ENCODE peak calls at places on chromosomes 5 and 9, in five cellular contexts. B is psoas muscle; J is naive thymus-derived CD4-positive, alpha-beta T cell; L is right lobe of liver; U is heart right ventricle. I is an unnamed sample.

GRCh38 chr9:114098660-114099522 is at the start of gene KIF12:
- DNase-seq in B (no peak), J (no peak), L (peak), U (no peak), I (no peak)

GRCh38 chr9:116565986-116566385 is 121.1 kb upstream of the TRIM32 start:
- DNase-seq in B (no peak), J (no peak), L (no peak), U (no peak), I (no peak)

GRCh38 chr9:128470560-128470959 is 14.8 kb downstream of the ODF2 start:
- DNase-seq in B (no peak), J (peak), L (no peak), U (no peak), I (peak)

GRCh38 chr9:18274693-18275092 is 199.3 kb upstream of the ADAMTSL1 start:
- DNase-seq in B (no peak), J (no peak), L (no peak), U (no peak), I (no peak)

GRCh38 chr9:114112778-114113585 is 13.9 kb upstream of the KIF12 start:
- DNase-seq in B (peak), J (no peak), L (peak), U (peak), I (peak)

GRCh38 chr5:60972225-60972624 is 27.2 kb downstream of the NDUFAF2 start:
- DNase-seq in B (no peak), J (no peak), L (no peak), U (no peak), I (no peak)

GRCh38 chr5:960551-960950 is 48.1 kb upstream of the NKD2 start:
- DNase-seq in B (no peak), J (no peak), L (peak), U (no peak), I (no peak)

GRCh38 chr9:127452481-127453092 is 1.3 kb downstream of the LRSAM1 start:
- DNase-seq in B (no peak), J (peak), L (peak), U (peak), I (peak)

GRCh38 chr5:33736510-33736909 is 155.3 kb downstream of the ADAMTS12 start:
- DNase-seq in B (no peak), J (no peak), L (no peak), U (no peak), I (peak)

GRCh38 chr5:64384761-64385160 is 121.1 kb upstream of the RGS7BP start:
- DNase-seq in B (no peak), J (no peak), L (no peak), U (no peak), I (peak)

GRCh38 chr5:122779451-122779850 is 4.6 kb downstream of the SNX2 start:
- DNase-seq in B (no peak), J (no peak), L (no peak), U (no peak), I (no peak)

GRCh38 chr5:78577992-78578391 is 70.6 kb downstream of the LHFPL2 start:
- DNase-seq in B (no peak), J (no peak), L (no peak), U (no peak), I (no peak)

GRCh38 chr5:136999787-137000186 is 499.3 kb downstream of the SPOCK1 start:
- DNase-seq in B (no peak), J (no peak), L (no peak), U (no peak), I (no peak)

GRCh38 chr9:14906654-14907359 is 3.4 kb downstream of the FREM1 start:
- DNase-seq in B (no peak), J (no peak), L (no peak), U (no peak), I (peak)

GRCh38 chr5:78771260-78772240 is 123.0 kb upstream of the LHFPL2 start:
- DNase-seq in B (no peak), J (no peak), L (no peak), U (no peak), I (no peak)

GRCh38 chr5:139951296-139951924 is 91.7 kb downstream of the NRG2 start:
- DNase-seq in B (peak), J (no peak), L (no peak), U (no peak), I (no peak)

GRCh38 chr5:168798065-168799023 is 219.2 kb upstream of the PANK3 start:
- DNase-seq in B (no peak), J (no peak), L (no peak), U (no peak), I (no peak)

GRCh38 chr9:128051932-128052734 is 15.0 kb downstream of the NAIF1 start:
- DNase-seq in B (no peak), J (no peak), L (no peak), U (no peak), I (no peak)

GRCh38 chr9:130931508-130932150 is 7.4 kb downstream of the FIBCD1 start:
- DNase-seq in B (no peak), J (no peak), L (no peak), U (no peak), I (no peak)

GRCh38 chr5:78675956-78676727 is 27.6 kb upstream of the LHFPL2 start:
- DNase-seq in B (no peak), J (no peak), L (no peak), U (no peak), I (no peak)

GRCh38 chr5:127358274-127358673 is 67.7 kb downstream of the MEGF10 start:
- DNase-seq in B (no peak), J (no peak), L (no peak), U (no peak), I (no peak)

GRCh38 chr9:103821115-103821514 is 273.0 kb upstream of the SMC2 start:
- DNase-seq in B (no peak), J (no peak), L (no peak), U (no peak), I (no peak)

GRCh38 chr9:17191095-17191494 is 56.3 kb downstream of the CNTLN start:
- DNase-seq in B (no peak), J (no peak), L (no peak), U (no peak), I (peak)

GRCh38 chr5:14110680-14111079 is 32.5 kb upstream of the TRIO start:
- DNase-seq in B (no peak), J (no peak), L (no peak), U (no peak), I (peak)

GRCh38 chr9:20225841-20226240 is 396.5 kb downstream of the MLLT3 start:
- DNase-seq in B (no peak), J (no peak), L (no peak), U (no peak), I (no peak)

GRCh38 chr5:81007637-81008027 is 47.5 kb downstream of the RASGRF2 start:
- DNase-seq in B (no peak), J (no peak), L (no peak), U (no peak), I (no peak)

GRCh38 chr5:72244862-72245371 is 75.1 kb downstream of the MRPS27 start:
- DNase-seq in B (no peak), J (no peak), L (no peak), U (no peak), I (peak)

GRCh38 chr5:72243706-72244105 is 76.3 kb downstream of the MRPS27 start:
- DNase-seq in B (no peak), J (no peak), L (no peak), U (no peak), I (no peak)

GRCh38 chr5:72246954-72247442 is 73.0 kb downstream of the MRPS27 start:
- DNase-seq in B (no peak), J (no peak), L (no peak), U (no peak), I (no peak)

GRCh38 chr5:72246239-72246580 is 73.8 kb downstream of the MRPS27 start:
- DNase-seq in B (no peak), J (no peak), L (no peak), U (no peak), I (no peak)

DNA sequence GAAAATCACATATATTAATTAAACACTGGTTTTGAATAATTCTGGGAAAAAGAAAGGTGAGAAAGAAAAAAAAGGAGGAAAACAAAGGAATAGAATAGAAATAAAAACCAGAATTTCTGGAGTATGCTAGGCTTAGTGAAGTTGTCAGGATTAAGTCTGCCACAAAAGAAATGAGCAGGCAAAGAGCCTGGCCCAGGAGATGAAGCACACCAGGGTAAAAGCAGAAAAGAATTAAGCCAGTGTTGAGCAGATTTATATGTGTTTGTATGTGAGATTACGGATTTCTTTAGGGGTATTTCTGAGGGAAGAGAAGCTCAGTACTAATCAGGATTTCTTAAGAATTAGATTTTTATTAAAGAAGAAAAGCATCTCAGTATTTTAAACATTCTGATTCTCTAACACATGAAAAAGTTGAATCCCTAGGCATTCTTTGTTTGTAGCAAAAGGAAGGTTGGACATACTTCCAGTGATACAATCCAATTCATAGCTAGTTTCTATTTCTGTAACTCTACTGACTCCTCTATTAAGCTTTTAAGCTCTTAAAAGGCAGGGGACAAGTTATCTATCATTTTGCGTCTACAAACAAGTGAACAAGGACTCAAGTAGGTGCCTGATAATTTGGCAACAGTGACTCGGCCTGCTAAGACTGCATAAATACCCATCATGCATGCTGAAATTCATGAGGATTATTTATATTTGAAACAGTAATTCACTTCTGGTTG is 74.4 kb downstream of the MRPS27 start:
- DNase-seq in B (no peak), J (no peak), L (no peak), U (no peak), I (no peak)
- H3K27ac ChIP-seq in B (peak), J (no peak), L (no peak), U (peak), I (peak)

GRCh38 chr5:17077447-17078233 is 139.8 kb upstream of the BASP1 start:
- DNase-seq in B (no peak), J (no peak), L (no peak), U (no peak), I (no peak)
- H3K27ac ChIP-seq in B (no peak), J (no peak), L (no peak), U (no peak), I (no peak)

DNA sequence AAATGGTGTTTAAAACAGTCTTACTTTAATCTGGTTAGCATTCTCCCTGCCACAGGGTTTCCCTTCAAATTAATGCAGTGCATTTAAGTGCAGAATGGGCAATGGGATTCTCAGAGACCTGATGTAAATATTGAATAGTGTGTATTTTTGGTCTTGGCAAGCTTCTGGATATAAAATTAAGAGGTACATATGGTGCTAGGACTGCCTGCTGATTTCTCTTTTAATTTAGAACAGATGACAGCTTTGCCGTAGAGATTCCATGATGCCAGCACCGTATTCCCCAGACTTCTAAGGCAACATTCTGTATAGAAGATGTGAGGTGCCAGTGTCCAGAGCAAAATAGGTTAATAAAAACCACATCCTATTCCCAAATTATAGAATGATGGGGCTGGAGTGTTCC is 1.9 kb downstream of the MTAP start:
- DNase-seq in B (no peak), J (no peak), L (no peak), U (no peak), I (no peak)
- H3K27ac ChIP-seq in B (no peak), J (no peak), L (no peak), U (no peak), I (no peak)

GRCh38 chr5:160925281-160925680 is 73.3 kb upstream of the ATP10B start:
- DNase-seq in B (no peak), J (no peak), L (no peak), U (no peak), I (no peak)
- H3K27ac ChIP-seq in B (no peak), J (no peak), L (no peak), U (no peak), I (no peak)

DNA sequence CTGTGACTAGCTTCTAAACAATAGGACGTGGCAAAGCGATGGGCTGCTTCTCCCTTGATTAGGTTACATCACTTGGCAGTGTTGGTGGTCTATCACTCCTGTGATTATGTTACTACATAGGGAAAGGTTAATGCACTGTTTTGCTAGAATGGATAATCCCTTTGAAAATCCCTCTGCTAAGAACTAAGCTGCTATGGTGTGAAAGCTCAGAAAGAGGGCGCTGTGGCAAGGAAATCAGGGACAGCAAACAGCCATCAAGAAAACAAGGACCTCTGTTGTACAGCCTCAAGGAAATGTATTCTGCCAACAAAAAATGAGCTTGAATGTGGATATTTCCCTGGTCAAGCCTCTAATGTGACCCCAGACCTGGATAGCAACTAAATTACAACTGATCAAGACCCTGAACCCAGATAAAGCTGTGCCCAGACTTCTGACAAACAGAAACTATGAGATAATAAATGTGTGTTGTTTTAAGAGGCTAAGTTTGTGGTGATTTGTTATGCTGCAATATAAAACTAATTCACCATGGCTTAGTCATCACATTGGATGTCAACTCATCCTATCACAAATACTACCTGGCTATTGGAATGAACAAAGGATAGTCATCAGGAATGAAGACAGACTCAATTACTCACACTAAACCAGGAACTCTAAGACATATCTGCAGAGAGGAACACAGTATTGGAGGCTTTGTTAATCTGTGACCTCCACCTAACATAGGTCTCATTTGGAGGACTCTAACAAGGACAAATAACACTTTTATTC is 1215.9 kb downstream of the EFNA5 start:
- DNase-seq in B (no peak), J (no peak), L (no peak), U (no peak), I (peak)
- H3K27ac ChIP-seq in B (no peak), J (no peak), L (no peak), U (no peak), I (no peak)

GRCh38 chr5:115507682-115508081 is 36.9 kb downstream of the FEM1C start:
- DNase-seq in B (no peak), J (no peak), L (no peak), U (no peak), I (no peak)

GRCh38 chr5:115501457-115501856 is 43.1 kb downstream of the FEM1C start:
- DNase-seq in B (no peak), J (no peak), L (no peak), U (peak), I (no peak)

GRCh38 chr5:115500225-115500624 is 44.4 kb downstream of the FEM1C start:
- DNase-seq in B (no peak), J (no peak), L (no peak), U (no peak), I (no peak)

GRCh38 chr5:115503420-115503819 is 41.2 kb downstream of the FEM1C start:
- DNase-seq in B (no peak), J (no peak), L (no peak), U (no peak), I (no peak)
- H3K27ac ChIP-seq in B (no peak), J (no peak), L (no peak), U (no peak), I (no peak)

GRCh38 chr9:4839470-4839912 is 46.7 kb downstream of the RCL1 start:
- DNase-seq in B (no peak), J (no peak), L (peak), U (no peak), I (no peak)

GRCh38 chr9:4837126-4837767 is 44.5 kb downstream of the RCL1 start:
- DNase-seq in B (no peak), J (no peak), L (no peak), U (no peak), I (no peak)

GRCh38 chr9:4833781-4834560 is 41.2 kb downstream of the RCL1 start:
- DNase-seq in B (no peak), J (no peak), L (no peak), U (no peak), I (peak)

GRCh38 chr9:4837768-4838546 is 45.2 kb downstream of the RCL1 start:
- DNase-seq in B (peak), J (no peak), L (no peak), U (no peak), I (no peak)

GRCh38 chr9:4836676-4837075 is 43.9 kb downstream of the RCL1 start:
- DNase-seq in B (no peak), J (no peak), L (no peak), U (no peak), I (peak)
- H3K27ac ChIP-seq in B (peak), J (no peak), L (no peak), U (no peak), I (no peak)

GRCh38 chr9:85863875-85864274 is 77.1 kb upstream of the NAA35 start:
- DNase-seq in B (no peak), J (no peak), L (no peak), U (no peak), I (no peak)

GRCh38 chr9:85859751-85860150 is 81.2 kb upstream of the NAA35 start:
- DNase-seq in B (no peak), J (no peak), L (no peak), U (no peak), I (no peak)

DNA sequence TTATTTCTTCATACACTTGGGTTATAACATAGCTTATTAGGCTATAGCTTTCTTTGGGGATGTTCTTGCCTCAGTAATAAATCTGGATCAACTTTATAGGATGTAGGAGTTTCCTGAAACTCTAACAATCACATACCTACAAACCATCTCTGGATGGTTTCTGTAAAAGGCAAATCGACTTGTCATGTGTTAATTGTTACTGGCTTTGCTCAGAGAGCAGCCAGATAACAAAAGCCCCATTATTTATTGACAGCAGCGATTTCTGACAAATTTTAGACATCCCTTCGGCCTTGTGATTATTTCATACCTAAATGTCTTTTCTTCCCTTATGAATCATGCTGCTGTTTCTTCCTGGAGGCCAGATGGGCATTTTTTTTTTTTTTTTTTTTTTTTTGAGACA is 82.6 kb upstream of the NAA35 start:
- DNase-seq in B (no peak), J (no peak), L (no peak), U (no peak), I (no peak)
- H3K27ac ChIP-seq in B (no peak), J (no peak), L (no peak), U (no peak), I (peak)

GRCh38 chr5:38596997-38597396 is 40.6 kb upstream of the LIFR start:
- DNase-seq in B (no peak), J (no peak), L (no peak), U (no peak), I (no peak)

GRCh38 chr5:38600334-38601045 is 44.0 kb upstream of the LIFR start:
- DNase-seq in B (no peak), J (no peak), L (no peak), U (no peak), I (peak)

GRCh38 chr5:38598296-38598993 is 42.0 kb upstream of the LIFR start:
- DNase-seq in B (no peak), J (no peak), L (no peak), U (no peak), I (no peak)

GRCh38 chr5:38601133-38601842 is 44.8 kb upstream of the LIFR start:
- DNase-seq in B (peak), J (no peak), L (no peak), U (peak), I (no peak)

DNA sequence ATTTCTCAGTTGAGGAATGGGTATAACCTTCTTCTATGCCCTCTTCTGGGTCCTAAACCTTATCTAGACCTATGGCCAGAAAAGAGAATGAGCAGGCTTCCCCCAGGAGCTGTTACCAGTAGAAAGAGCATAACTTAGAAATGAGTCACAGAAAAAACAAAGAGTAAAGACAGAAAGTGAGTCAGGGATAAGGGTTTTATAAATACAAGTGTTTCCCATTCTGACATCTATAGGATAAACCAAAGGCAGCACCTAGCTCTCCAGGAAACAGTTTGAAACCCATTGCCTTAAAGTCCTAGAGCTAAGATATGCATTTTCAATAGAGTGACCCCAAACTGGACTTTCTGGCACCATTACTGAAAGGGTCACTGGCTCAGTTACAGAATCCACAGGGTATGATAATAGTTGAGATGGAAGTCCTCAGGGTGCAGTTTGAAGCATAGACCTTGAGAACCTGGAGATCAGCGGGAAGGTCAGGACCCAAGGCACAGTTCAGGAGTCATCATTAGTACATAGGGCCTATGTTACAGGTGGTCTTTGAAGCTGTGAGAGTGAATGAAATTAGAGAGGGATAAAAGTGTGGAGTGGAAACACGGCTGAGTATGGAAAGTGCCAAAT is 42.7 kb upstream of the LIFR start:
- DNase-seq in B (no peak), J (no peak), L (no peak), U (no peak), I (peak)
- H3K27ac ChIP-seq in B (no peak), J (no peak), L (no peak), U (no peak), I (peak)

I was measured in cardiac muscle cell.